ENCODE peak calls at places on chromosomes 5 and 9, in six cellular contexts. N is AG04450; Y is mesothelial cell of epicardium; X is fibroblast of the aortic adventitia; C is GM10248; H is activated gamma-delta T cell treated with anti-CD3 and anti-CD28 coated beads, Interleukin-2, amount 50 U/mL, for 16 hours. D is an unnamed sample.
A peak's percentile ranks its signal among the peaks of the same experiment; 100 is the strongest.

GRCh38 chr5:140565024-140565779 is 574 bp downstream of the SLC35A4 start:
- DNase-seq in Y (no peak), N (no peak), C (no peak), H (no peak), X (no peak), D (no peak)

GRCh38 chr5:104345513-104345823 is 782.9 kb upstream of the NUDT12 start:
- DNase-seq in N (no peak), Y (no peak), X (no peak), C (no peak), H (no peak), D (no peak)

GRCh38 chr9:105994970-105995369 is 300.6 kb downstream of the TMEM38B start:
- DNase-seq in Y (no peak), X (no peak), C (no peak), N (no peak), H (no peak), D (no peak)

GRCh38 chr5:176857514-176858273 is 41.5 kb downstream of the HK3 start:
- DNase-seq in X (no peak), H (no peak), Y (no peak), C (no peak), N (no peak), D (no peak)

GRCh38 chr5:171574374-171574773 is 154.9 kb downstream of the FGF18 start:
- DNase-seq in N (no peak), X (peak; percentile 34), Y (no peak), C (no peak), H (no peak), D (no peak)

GRCh38 chr9:133516256-133516960 is 8.4 kb downstream of the MYMK start:
- DNase-seq in N (no peak), C (no peak), Y (no peak), H (no peak), X (no peak), D (no peak)

GRCh38 chr5:120139039-120139438 is 325.1 kb upstream of the PRR16 start:
- DNase-seq in C (no peak), X (peak; percentile 98), N (peak; percentile 91), Y (no peak), H (no peak), D (no peak)

GRCh38 chr5:2011481-2012411 is 129.0 kb upstream of the IRX4 start:
- DNase-seq in C (no peak), Y (no peak), H (no peak), X (no peak), N (no peak), D (no peak)

GRCh38 chr9:97594414-97594921 is 38.7 kb downstream of the TSTD2 start:
- DNase-seq in X (no peak), Y (no peak), C (no peak), N (no peak), H (no peak), D (no peak)

GRCh38 chr9:82148849-82149544 is 160.4 kb downstream of the SPATA31D1 start:
- DNase-seq in C (no peak), Y (no peak), N (peak; percentile 36), X (peak; percentile 99), H (no peak), D (no peak)

GRCh38 chr9:82940386-82940785 is 122.6 kb downstream of the RASEF start:
- DNase-seq in C (no peak), H (no peak), X (no peak), N (no peak), Y (no peak), D (no peak)

GRCh38 chr5:88785396-88786216 is 97.4 kb downstream of the MEF2C start:
- DNase-seq in Y (no peak), H (no peak), C (no peak), N (peak; percentile 55), X (peak; percentile 96), D (no peak)

GRCh38 chr9:126395439-126396212 is 69.0 kb downstream of the MVB12B start:
- DNase-seq in X (peak; percentile 47), Y (no peak), C (no peak), N (peak; percentile 34), H (no peak), D (no peak)

GRCh38 chr9:115643948-115644727 is 509.5 kb upstream of the PAPPA start:
- DNase-seq in Y (no peak), C (no peak), H (no peak), N (no peak), X (no peak), D (no peak)

GRCh38 chr9:125889122-125889523 is 141.9 kb downstream of the PBX3 start:
- DNase-seq in X (peak; percentile 59), Y (no peak), C (peak; percentile 8), N (no peak), H (no peak), D (no peak)

GRCh38 chr5:8756498-8757084 is 789.3 kb downstream of the SEMA5A start:
- DNase-seq in Y (no peak), X (peak; percentile 70), H (no peak), N (no peak), C (peak; percentile 14), D (no peak)

GRCh38 chr5:164958688-164959087 is 1453.3 kb downstream of the MAT2B start:
- DNase-seq in X (no peak), H (no peak), Y (no peak), N (no peak), C (no peak), D (no peak)

D was measured in activated T-helper 1 cell treated with Interleukin-2 at 50 U/mL for 16 hours.